ENCODE peak calls at places on chromosome 6, in seven cellular contexts. C is CD8-positive, alpha-beta T cell; H is right lobe of liver; I is lower lobe of right lung; Y is AG04450; V is PC-9; N is tibial nerve. M is an unnamed sample.

GRCh38 chr6:127475823-127476176 is 16.6 kb upstream of the KIAA0408 start:
- DNase-seq in C (no peak), H (no peak), I (no peak), Y (no peak), V (no peak), N (no peak), M (no peak)

GRCh38 chr6:159169193-159169555 is at the start of gene FNDC1:
- DNase-seq in C (peak), H (peak), I (peak), Y (no peak), V (peak), N (no peak), M (peak)

GRCh38 chr6:170480045-170480714 is 72.9 kb downstream of the PSMB1 start:
- DNase-seq in C (no peak), H (no peak), I (no peak), Y (no peak), V (no peak), N (no peak), M (no peak)

GRCh38 chr6:168201383-168201782 is 118.2 kb downstream of the DACT2 start:
- DNase-seq in C (no peak), H (peak), I (no peak), Y (no peak), V (no peak), N (no peak), M (peak)

GRCh38 chr6:52641826-52642225 is 29.1 kb upstream of the TMEM14A start:
- DNase-seq in C (no peak), H (no peak), I (no peak), Y (no peak), V (no peak), N (no peak), M (no peak)

GRCh38 chr6:128465368-128466343 is 54.7 kb downstream of the PTPRK start:
- DNase-seq in C (no peak), H (no peak), I (no peak), Y (no peak), V (no peak), N (no peak), M (no peak)

GRCh38 chr6:80438728-80439127 is 332.3 kb downstream of the BCKDHB start:
- DNase-seq in C (no peak), H (no peak), I (no peak), Y (peak), V (peak), N (no peak), M (no peak)

GRCh38 chr6:122692807-122693580 is 82.8 kb downstream of the PKIB start:
- DNase-seq in C (no peak), H (no peak), I (no peak), Y (no peak), V (no peak), N (no peak), M (no peak)

GRCh38 chr6:127300411-127300810 is 33.7 kb downstream of the RNF146 start:
- DNase-seq in C (no peak), H (no peak), I (no peak), Y (peak), V (no peak), N (no peak), M (no peak)

GRCh38 chr6:52087498-52087999 is at the start of gene PKHD1:
- DNase-seq in C (no peak), H (no peak), I (no peak), Y (no peak), V (no peak), N (no peak), M (no peak)

GRCh38 chr6:167492096-167492449 is 167.2 kb downstream of the TTLL2 start:
- DNase-seq in C (no peak), H (no peak), I (peak), Y (no peak), V (no peak), N (peak), M (peak)

GRCh38 chr6:169216830-169217229 is 36.8 kb downstream of the THBS2 start:
- DNase-seq in C (no peak), H (no peak), I (no peak), Y (no peak), V (no peak), N (no peak), M (no peak)

GRCh38 chr6:43143235-43144124 is 27.6 kb upstream of the SRF start:
- DNase-seq in C (peak), H (peak), I (peak), Y (peak), V (peak), N (peak), M (peak)

GRCh38 chr6:37306624-37307222 is 47.1 kb upstream of the RNF8 start:
- DNase-seq in C (no peak), H (no peak), I (no peak), Y (no peak), V (no peak), N (no peak), M (no peak)

GRCh38 chr6:81606965-81607381 is 145.5 kb downstream of the TENT5A start:
- DNase-seq in C (no peak), H (no peak), I (no peak), Y (peak), V (no peak), N (no peak), M (no peak)

GRCh38 chr6:126963077-126963809 is 155.2 kb upstream of the RSPO3 start:
- DNase-seq in C (no peak), H (no peak), I (no peak), Y (no peak), V (no peak), N (no peak), M (no peak)

GRCh38 chr6:142914371-142914770 is 30.6 kb downstream of the HIVEP2 start:
- DNase-seq in C (no peak), H (no peak), I (no peak), Y (no peak), V (no peak), N (no peak), M (no peak)
- H3K27ac ChIP-seq in C (no peak), H (no peak), I (no peak), Y (no peak), V (no peak), N (no peak), M (no peak)

GRCh38 chr6:31665501-31666336 is at the start of gene CSNK2B:
- DNase-seq in C (peak), H (peak), I (peak), Y (peak), V (peak), N (peak), M (peak)
- TF ChIP-seq CTCF in C (no peak), H (peak), I (peak), Y (no peak), V (no peak), N (no peak), M (peak)

GRCh38 chr6:75113446-75113845 is 92.4 kb downstream of the COL12A1 start:
- DNase-seq in C (no peak), H (no peak), I (no peak), Y (no peak), V (no peak), N (no peak), M (no peak)
- H3K27ac ChIP-seq in C (no peak), H (no peak), I (no peak), Y (no peak), V (no peak), N (no peak), M (no peak)

DNA sequence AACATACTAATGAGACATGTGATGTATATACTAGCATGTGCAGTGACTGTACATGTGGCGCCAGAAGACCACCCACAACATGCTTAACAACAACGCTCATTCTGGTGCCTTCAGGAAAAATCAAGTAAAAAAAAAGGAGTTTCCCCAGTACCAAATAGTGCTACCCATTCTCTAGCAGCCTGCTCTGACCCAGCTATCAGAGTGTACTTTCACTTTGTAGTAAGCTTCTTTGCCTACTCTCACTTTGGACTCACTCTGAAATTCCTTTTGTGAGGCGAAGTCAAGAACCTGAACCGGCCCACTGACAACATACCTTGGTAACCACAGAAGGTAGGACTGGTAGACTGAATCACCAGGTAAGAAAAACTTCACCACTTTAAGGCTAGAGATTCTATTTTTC is 1100.0 kb downstream of the GRIK2 start:
- DNase-seq in C (no peak), H (no peak), I (no peak), Y (no peak), V (no peak), N (no peak), M (no peak)
- TF ChIP-seq CTCF in C (no peak), H (no peak), I (no peak), Y (no peak), V (no peak), N (no peak), M (no peak)

GRCh38 chr6:4402477-4402976 is 267.2 kb upstream of the ECI2 start:
- DNase-seq in C (no peak), H (no peak), I (no peak), Y (peak), V (peak), N (no peak), M (no peak)

GRCh38 chr6:4403023-4403752 is 267.8 kb upstream of the ECI2 start:
- DNase-seq in C (no peak), H (no peak), I (no peak), Y (no peak), V (no peak), N (no peak), M (no peak)

GRCh38 chr6:4405609-4406212 is 270.3 kb upstream of the ECI2 start:
- DNase-seq in C (no peak), H (no peak), I (no peak), Y (no peak), V (no peak), N (no peak), M (no peak)

GRCh38 chr6:4404410-4404809 is 269.0 kb upstream of the ECI2 start:
- DNase-seq in C (no peak), H (no peak), I (no peak), Y (no peak), V (no peak), N (no peak), M (no peak)

DNA sequence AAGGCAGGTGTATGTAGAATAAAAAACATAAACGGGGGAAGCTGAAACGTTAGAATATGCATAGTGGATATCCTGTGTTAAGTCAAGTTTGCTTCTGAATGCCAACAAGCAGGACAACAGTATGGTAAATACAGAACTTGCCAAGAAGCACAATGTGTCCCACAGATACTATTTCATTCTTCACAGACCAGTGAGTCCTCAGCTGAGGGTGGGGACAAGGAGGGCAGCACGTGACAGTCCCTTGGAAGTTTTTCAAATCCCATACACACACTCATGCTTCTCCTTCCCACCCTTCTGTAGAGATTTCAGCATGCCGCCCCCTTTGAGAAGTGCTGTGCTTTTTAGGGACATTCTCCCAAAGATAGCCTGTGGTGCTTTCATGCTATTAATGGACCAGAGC is 268.5 kb upstream of the ECI2 start:
- DNase-seq in C (no peak), H (no peak), I (no peak), Y (no peak), V (no peak), N (no peak), M (no peak)
- H3K27ac ChIP-seq in C (no peak), H (no peak), I (no peak), Y (no peak), V (no peak), N (peak), M (no peak)

GRCh38 chr6:30644769-30645168 is 2.2 kb upstream of the C6orf136 start:
- DNase-seq in C (no peak), H (no peak), I (no peak), Y (no peak), V (no peak), N (no peak), M (no peak)

GRCh38 chr6:30646450-30647038 is 389 bp upstream of the C6orf136 start:
- DNase-seq in C (no peak), H (peak), I (peak), Y (no peak), V (no peak), N (peak), M (no peak)

GRCh38 chr6:30645989-30646388 is 944 bp upstream of the C6orf136 start:
- DNase-seq in C (no peak), H (no peak), I (no peak), Y (no peak), V (no peak), N (no peak), M (no peak)

GRCh38 chr6:30647802-30648460 is 998 bp downstream of the C6orf136 start:
- DNase-seq in C (peak), H (no peak), I (no peak), Y (no peak), V (no peak), N (no peak), M (no peak)

DNA sequence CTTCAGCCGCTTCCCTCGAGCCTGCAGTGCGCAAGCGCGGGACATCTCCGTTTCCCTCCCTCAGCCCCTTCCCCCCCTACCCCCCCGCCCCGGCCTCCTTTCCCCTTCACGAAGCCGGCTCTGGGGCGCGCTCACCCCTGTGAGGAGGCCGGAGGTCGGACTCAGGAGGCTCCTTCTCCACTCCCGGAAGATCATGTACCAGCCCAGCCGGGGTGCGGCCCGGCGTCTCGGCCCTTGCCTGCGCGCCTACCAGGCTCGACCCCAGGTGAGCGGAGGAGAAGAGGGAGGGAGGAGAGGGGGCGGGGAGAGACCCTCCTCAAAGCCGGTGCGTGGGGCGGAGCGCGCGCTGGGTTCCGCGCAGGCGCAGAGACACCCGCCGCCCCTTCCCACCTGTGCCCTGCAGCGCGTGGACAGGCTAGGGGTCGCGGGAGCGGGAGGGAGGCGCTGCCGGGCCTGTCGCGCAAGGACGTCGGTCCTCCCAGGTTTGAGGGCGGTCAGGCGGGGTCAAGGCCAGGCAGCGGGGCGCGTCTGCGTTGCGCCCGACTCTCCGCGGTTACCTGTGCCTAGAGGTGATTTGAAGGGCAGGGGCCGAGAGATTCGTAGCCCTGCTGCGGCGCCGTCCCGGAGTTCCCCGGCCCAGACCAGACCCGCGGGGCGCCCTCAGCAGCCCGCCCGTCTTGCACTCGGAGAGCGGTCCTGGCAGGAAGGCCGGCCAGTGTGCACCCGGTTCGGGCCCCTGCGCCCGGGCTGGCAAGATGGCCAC is at the start of gene C6orf136:
- DNase-seq in C (peak), H (peak), I (peak), Y (peak), V (peak), N (peak), M (peak)
- TF ChIP-seq CTCF in C (no peak), H (no peak), I (no peak), Y (no peak), V (no peak), N (no peak), M (no peak)

DNA sequence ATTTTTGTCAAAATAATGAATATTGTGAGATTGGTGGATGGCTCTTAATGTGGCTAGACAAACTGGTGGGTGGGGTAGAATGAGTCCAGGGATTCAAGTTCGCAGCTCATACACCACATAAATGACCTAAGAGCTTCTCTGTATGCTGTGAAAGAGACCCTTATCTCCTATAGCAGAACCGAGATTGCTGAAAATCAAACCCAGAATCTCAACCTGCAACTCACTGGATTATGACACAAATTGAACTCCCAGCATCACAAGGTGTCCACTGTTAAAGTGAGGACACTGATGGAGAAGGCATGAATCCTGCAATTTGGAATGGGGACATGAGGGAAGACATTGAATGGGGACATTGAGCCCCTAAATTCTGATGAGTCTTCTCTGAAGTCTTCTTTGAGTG is 51.3 kb upstream of the CNKSR3 start:
- DNase-seq in C (no peak), H (no peak), I (no peak), Y (no peak), V (no peak), N (no peak), M (no peak)
- H3K27ac ChIP-seq in C (no peak), H (no peak), I (no peak), Y (no peak), V (no peak), N (no peak), M (no peak)

GRCh38 chr6:144932621-144933020 is 647.5 kb downstream of the UTRN start:
- DNase-seq in C (no peak), H (no peak), I (no peak), Y (no peak), V (no peak), N (no peak), M (no peak)
- TF ChIP-seq CTCF in C (no peak), H (no peak), I (no peak), Y (no peak), V (no peak), N (no peak), M (no peak)

M was measured in upper lobe of right lung.